ENCODE peak calls at places on chromosomes 6 and 20, in eight cellular contexts. F, X, R, B, H, M, P and Y are unnamed samples.

GRCh38 chr6:102204336-102204735 is 810.8 kb downstream of the GRIK2 start:
- DNase-seq in F (no peak), X (no peak), R (no peak), B (no peak), H (no peak), M (no peak), P (no peak), Y (peak)

GRCh38 chr6:121319112-121319553 is 15.1 kb downstream of the TBC1D32 start:
- DNase-seq in F (no peak), X (peak), R (no peak), B (no peak), H (no peak), M (no peak), P (no peak), Y (peak)

GRCh38 chr20:10357974-10358373 is 76.0 kb downstream of the MKKS start:
- DNase-seq in F (no peak), X (peak), R (no peak), B (no peak), H (peak), M (no peak), P (no peak), Y (no peak)

GRCh38 chr20:3808141-3808479 is 12.0 kb downstream of the CDC25B start:
- DNase-seq in F (peak), X (peak), R (peak), B (no peak), H (peak), M (peak), P (peak), Y (peak)

GRCh38 chr6:130846507-130846906 is 19.3 kb downstream of the SMLR1 start:
- DNase-seq in F (no peak), X (no peak), R (no peak), B (no peak), H (no peak), M (no peak), P (no peak), Y (no peak)

GRCh38 chr20:40892642-40893041 is 136.0 kb upstream of the TOP1 start:
- DNase-seq in F (no peak), X (no peak), R (no peak), B (no peak), H (no peak), M (no peak), P (peak), Y (no peak)

GRCh38 chr6:137417411-137417810 is 76.8 kb downstream of the OLIG3 start:
- DNase-seq in F (no peak), X (peak), R (no peak), B (no peak), H (peak), M (no peak), P (no peak), Y (no peak)

GRCh38 chr6:46528956-46529750 is 37.9 kb upstream of the RCAN2 start:
- DNase-seq in F (no peak), X (no peak), R (no peak), B (no peak), H (no peak), M (no peak), P (no peak), Y (no peak)

GRCh38 chr6:133062077-133062476 is 179.1 kb upstream of the EYA4 start:
- DNase-seq in F (no peak), X (peak), R (no peak), B (no peak), H (peak), M (no peak), P (no peak), Y (no peak)

DNA sequence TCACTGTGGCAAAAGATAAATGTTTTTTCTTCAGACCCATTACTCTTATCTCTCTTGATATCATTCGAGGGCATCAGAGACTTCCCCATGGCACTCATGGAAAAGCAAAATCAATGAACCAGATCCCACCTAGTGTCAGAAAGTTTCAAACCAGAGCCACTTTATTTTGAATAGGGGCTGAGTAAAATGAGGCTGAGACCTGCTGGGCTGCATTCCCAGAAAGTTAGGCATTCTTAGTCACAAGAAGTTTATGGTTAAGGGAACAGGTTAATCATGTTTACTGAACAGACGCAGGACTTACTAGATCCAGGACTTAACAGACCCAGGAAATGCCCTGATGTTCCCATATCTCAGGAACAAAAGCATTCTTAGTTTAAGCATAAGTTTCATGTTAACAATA is 369.9 kb downstream of the BTBD3 start:
- DNase-seq in F (no peak), X (no peak), R (no peak), B (no peak), H (no peak), M (no peak), P (no peak), Y (peak)
- H3K27ac ChIP-seq in F (no peak), X (no peak), R (no peak), B (peak), H (no peak), M (no peak), P (no peak), Y (no peak)

GRCh38 chr6:155278319-155279049 is 14.7 kb downstream of the CLDN20 start:
- DNase-seq in F (no peak), X (no peak), R (no peak), B (no peak), H (no peak), M (no peak), P (no peak), Y (no peak)
- H3K27ac ChIP-seq in F (no peak), X (no peak), R (no peak), B (peak), H (no peak), M (no peak), P (no peak), Y (no peak)

DNA sequence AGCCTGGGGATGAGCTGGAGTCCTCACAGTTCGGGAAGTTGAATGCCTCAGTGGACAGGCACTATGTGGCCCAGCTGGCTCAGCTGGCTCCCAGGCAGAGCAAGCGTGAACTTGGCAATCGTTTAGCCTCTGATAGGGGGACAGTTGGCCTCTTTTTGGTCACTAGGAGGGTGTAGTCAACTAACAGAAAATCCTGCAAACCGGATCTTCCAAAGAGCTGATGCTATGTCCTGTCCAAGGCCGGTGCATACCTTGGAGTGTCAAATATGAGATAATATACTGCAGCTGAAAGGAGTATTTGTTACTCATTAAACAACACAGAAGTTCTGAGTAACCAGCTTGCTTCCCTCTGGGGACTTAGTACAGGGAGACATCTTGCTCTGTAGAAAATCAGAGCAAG is 126.2 kb upstream of the EXOC2 start:
- DNase-seq in F (no peak), X (no peak), R (no peak), B (no peak), H (no peak), M (no peak), P (no peak), Y (no peak)
- H3K27ac ChIP-seq in F (no peak), X (no peak), R (no peak), B (peak), H (no peak), M (no peak), P (no peak), Y (no peak)

GRCh38 chr20:13995841-13996240 is 525 bp downstream of the MACROD2 start:
- DNase-seq in F (no peak), X (no peak), R (peak), B (no peak), H (no peak), M (no peak), P (peak), Y (peak)
- H3K27ac ChIP-seq in F (no peak), X (no peak), R (no peak), B (peak), H (no peak), M (no peak), P (peak), Y (no peak)

DNA sequence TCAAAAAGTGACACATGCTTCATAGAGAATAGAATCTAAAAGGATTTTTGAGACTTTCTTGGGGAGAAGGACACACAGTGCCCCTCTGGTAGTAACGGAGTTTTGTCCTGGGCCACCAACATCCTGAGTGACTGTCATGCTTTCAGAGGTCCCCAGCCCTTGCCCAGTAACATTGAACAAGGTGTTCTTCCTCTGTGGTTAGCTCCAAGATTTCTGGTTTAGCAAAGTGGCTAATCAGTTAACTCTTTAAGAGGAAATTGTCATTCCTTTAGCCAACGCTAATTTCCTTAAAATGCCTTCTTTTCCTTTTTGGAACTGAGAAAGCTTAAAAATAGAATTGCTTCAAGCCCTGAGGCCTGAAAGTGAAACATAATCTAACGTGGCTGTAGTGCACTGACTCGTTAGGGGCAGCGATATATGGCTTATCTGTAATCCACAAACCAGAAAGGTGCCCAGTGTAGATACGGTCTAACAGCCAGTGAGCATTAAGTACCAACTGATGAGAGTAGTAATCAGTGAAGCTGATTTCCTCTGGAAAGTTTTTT is 7.8 kb downstream of the E2F3 start:
- DNase-seq in F (no peak), X (no peak), R (no peak), B (no peak), H (no peak), M (no peak), P (no peak), Y (no peak)
- H3K27ac ChIP-seq in F (no peak), X (no peak), R (no peak), B (no peak), H (no peak), M (peak), P (peak), Y (no peak)

DNA sequence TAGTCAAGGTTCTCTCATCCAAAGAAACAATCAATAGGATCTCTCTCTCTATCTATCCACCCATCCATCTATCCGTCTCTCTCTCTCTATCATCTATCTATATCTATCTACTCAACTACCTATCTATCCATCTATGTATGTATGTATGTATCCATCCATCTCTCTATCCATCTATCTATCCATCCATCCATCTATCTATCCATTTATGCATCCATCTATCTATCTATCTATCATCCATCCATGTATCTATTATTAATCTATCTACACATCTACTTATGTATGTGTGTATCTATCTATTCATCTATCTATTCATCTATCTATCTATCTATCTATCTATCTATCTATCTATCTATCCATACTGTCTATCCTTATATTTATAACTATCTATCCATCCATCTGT is 99.3 kb downstream of the FNDC1 start:
- DNase-seq in F (no peak), X (no peak), R (no peak), B (no peak), H (no peak), M (no peak), P (no peak), Y (no peak)
- H3K27ac ChIP-seq in F (no peak), X (no peak), R (no peak), B (no peak), H (no peak), M (no peak), P (no peak), Y (no peak)

GRCh38 chr20:1134836-1135235 is 16.4 kb downstream of the PSMF1 start:
- DNase-seq in F (no peak), X (no peak), R (no peak), B (no peak), H (no peak), M (no peak), P (no peak), Y (no peak)
- H3K27ac ChIP-seq in F (no peak), X (no peak), R (no peak), B (no peak), H (no peak), M (no peak), P (no peak), Y (no peak)

DNA sequence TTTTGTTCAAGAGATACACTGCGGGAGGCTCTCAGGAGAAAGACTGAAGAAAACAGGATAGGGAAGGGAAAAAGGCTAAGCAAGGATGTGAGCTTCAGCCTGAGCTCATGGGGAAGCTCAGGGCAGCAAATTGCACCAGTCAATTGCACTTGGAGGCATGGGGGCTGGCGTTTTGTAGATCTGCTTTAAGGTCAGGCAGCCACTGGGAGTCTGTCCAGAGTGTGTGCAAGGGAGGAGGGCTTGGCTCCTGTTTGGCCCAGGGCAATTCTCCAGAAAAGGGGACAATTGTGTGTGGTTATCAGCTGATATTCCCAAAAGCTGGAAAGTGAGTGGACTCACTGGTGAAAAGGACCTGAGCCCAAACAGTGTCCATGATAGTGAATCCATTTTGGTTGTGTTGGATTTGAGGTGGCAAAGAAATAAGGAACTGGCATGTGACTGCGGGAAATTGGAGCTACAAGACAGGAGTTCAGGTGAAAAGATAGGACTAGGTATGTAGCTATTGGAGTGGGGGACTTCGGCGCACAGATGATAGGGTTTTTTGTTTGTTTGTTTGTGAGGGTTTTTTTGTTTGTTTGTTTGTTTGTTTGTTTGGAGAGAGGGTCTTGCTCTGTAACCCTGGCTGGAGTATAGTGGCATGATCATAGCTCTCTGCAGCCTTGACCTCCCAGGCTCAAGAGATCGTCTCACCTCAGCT is 22.3 kb upstream of the IER3 start:
- DNase-seq in F (no peak), X (no peak), R (no peak), B (no peak), H (no peak), M (no peak), P (no peak), Y (no peak)
- H3K27ac ChIP-seq in F (peak), X (no peak), R (no peak), B (no peak), H (no peak), M (no peak), P (no peak), Y (no peak)

DNA sequence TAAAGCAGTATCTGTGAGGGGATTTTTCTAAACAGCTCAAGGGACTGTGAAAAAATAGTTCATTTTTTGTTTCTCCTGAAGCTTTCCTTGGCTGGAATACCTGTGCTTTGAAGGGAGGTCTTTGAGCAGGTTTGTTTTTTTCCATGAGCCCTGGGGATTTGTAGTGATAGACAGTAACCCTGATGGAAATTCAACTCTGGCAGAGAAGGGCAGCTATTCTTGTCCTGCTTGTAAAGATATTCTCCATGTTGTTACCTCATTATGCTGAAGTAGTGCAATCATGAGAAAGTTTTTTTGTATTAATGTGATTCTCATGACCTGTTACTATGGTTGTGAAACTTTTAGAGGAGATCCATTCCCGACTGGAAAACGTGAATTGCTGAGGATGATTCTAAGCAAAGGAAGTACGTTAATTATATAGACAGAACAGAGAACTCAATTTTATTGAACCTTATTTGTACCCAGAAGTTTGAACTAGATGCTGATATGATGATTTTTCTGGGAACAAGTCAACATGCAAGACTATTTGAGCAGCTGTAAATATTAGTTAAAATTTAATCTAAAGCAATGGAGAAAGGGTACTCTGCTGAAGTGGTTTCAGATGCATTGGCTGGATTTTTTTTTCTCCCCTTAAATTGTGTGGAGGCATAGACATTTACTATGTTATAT is 12.5 kb downstream of the UTRN start:
- DNase-seq in F (no peak), X (no peak), R (no peak), B (no peak), H (peak), M (no peak), P (no peak), Y (no peak)
- H3K27ac ChIP-seq in F (peak), X (no peak), R (peak), B (peak), H (no peak), M (peak), P (peak), Y (no peak)